ENCODE peak calls at places on chromosomes 3 and 15, in five cellular contexts. M, A, Y, N and P are unnamed samples.

GRCh38 chr3:76442374-76442915 is 597.5 kb upstream of the ROBO2 start:
- DNase-seq in M (peak), A (no peak), Y (no peak), N (no peak), P (no peak)

GRCh38 chr3:126781889-126782491 is 78.0 kb downstream of the CHCHD6 start:
- DNase-seq in M (peak), A (no peak), Y (no peak), N (no peak), P (peak)

GRCh38 chr15:101501703-101502373 is 12.3 kb upstream of the PCSK6 start:
- DNase-seq in M (no peak), A (peak), Y (no peak), N (peak), P (peak)

GRCh38 chr3:130728037-130728436 is 18.6 kb downstream of the PIK3R4 start:
- DNase-seq in M (no peak), A (no peak), Y (no peak), N (no peak), P (no peak)

GRCh38 chr3:52093751-52094525 is 37.6 kb upstream of the DUSP7 start:
- DNase-seq in M (peak), A (no peak), Y (no peak), N (no peak), P (no peak)

GRCh38 chr3:10330319-10330718 is 9.4 kb upstream of the SEC13 start:
- DNase-seq in M (no peak), A (no peak), Y (no peak), N (peak), P (no peak)

GRCh38 chr15:42140383-42141070 is 15.9 kb downstream of the PLA2G4F start:
- DNase-seq in M (no peak), A (no peak), Y (no peak), N (no peak), P (no peak)

GRCh38 chr15:89653578-89653977 is 1.7 kb downstream of the KIF7 start:
- DNase-seq in M (no peak), A (no peak), Y (no peak), N (no peak), P (no peak)

GRCh38 chr3:171850968-171851600 is 7.9 kb downstream of the TMEM212 start:
- DNase-seq in M (no peak), A (no peak), Y (no peak), N (no peak), P (no peak)

GRCh38 chr3:105822171-105823123 is 46.4 kb downstream of the CBLB start:
- DNase-seq in M (no peak), A (no peak), Y (no peak), N (no peak), P (no peak)

GRCh38 chr3:190855151-190855550 is 7.3 kb downstream of the GMNC start:
- DNase-seq in M (no peak), A (no peak), Y (no peak), N (no peak), P (no peak)

GRCh38 chr3:195032955-195033354 is 238.0 kb downstream of the XXYLT1 start:
- DNase-seq in M (no peak), A (no peak), Y (no peak), N (no peak), P (no peak)
- TF ChIP-seq RFX5 in M (no peak), A (no peak), Y (no peak), N (no peak), P (no peak)

GRCh38 chr15:80596521-80596976 is 98.6 kb upstream of the ABHD17C start:
- DNase-seq in M (peak), A (peak), Y (no peak), N (no peak), P (no peak)
- TF ChIP-seq RCOR1 in M (no peak), A (no peak), Y (no peak), N (no peak), P (no peak)

DNA sequence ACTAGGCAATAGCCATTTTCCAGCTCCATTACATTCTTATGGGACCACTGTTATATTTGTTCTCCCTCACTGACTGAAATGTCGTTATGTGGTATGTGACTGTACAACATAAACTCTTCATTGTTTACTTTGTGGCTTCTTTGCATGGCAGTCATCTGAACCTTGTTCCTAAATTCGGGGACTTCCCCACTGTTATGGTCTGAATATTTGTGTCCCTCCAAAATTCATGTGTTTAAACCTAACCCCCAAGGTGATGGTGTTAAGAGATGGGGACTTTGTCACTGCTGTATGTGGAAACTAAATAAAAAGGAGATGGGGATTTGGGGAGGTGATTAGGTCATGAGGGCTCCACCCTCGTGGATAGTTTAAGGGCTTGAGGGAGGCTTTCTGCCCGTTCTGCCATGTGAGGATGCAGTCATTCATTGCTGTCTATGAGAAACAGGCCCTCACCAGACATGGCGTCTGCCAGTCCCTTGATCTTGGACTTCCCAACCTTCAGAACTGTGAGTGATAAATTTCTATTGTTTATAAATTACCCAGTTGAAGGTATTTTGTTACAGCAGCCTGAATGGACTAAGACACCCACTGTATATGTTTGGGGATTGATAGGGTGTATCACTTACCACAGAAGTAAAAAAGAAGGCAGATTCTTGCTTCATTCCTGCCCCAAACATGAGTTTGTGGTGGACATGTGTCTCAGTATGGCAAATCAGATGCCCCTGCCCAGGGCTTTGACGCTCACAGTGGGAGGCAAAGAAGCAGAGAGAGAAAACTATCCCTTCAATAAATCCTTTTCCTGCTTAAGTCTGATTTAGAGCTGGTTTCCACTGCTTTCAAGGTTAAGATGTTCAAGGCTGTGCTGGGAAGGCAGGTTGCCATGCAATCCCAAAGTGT is 138.0 kb upstream of the UBE2E1 start:
- DNase-seq in M (peak), A (no peak), Y (no peak), N (no peak), P (no peak)
- TF ChIP-seq RFX5 in M (no peak), A (no peak), Y (no peak), N (no peak), P (no peak)

DNA sequence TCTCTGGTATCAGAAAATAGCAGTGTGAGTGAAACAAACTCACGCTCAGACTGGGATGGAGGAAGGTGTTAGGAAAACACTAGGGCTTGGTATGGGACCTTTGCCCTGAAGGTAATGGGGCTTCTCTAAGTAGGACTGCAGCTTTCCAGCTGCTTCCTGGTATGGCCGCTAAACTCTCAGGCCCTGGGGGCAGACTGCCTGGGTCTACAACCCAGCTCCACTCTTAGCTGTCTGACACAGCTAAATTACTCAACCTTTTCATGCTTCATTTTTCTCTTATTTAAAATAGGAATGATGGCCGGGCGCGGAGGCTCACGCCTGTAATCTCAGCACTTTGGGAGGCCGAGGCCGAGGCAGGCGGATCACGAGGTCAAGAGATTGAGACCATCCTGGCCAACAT is 5.2 kb upstream of the YEATS2 start:
- DNase-seq in M (no peak), A (no peak), Y (no peak), N (no peak), P (no peak)
- TF ChIP-seq RCOR1 in M (no peak), A (no peak), Y (no peak), N (no peak), P (no peak)

DNA sequence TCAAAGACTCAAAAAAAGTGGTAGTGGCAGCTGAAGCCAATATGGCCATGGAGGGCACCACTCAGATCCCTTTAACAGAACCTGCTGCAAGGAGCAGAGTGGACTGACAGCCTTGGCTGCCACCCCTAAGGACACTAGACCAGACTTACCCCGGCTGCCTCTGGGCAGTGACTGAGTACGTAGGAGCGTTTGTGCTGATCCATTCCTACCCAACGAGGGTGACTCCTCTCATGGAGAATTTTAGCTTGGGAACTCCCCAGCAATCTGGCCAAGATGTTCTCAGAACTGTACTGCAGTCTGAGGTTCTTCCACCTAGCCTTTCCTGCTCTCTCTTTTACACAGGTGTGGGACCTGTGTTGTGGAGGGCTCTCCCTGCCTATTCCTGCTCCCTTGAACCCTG is 22.1 kb downstream of the CLEC3B start:
- DNase-seq in M (peak), A (no peak), Y (no peak), N (no peak), P (no peak)
- TF ChIP-seq RFX5 in M (no peak), A (no peak), Y (no peak), N (no peak), P (no peak)

GRCh38 chr3:12041476-12041875 is 37.3 kb downstream of the SYN2 start:
- DNase-seq in M (no peak), A (no peak), Y (no peak), N (no peak), P (no peak)

GRCh38 chr3:12049675-12050074 is 45.5 kb downstream of the SYN2 start:
- DNase-seq in M (peak), A (no peak), Y (no peak), N (no peak), P (no peak)

GRCh38 chr3:12044860-12045259 is 40.7 kb downstream of the SYN2 start:
- DNase-seq in M (no peak), A (no peak), Y (no peak), N (no peak), P (peak)

GRCh38 chr3:12042638-12043037 is 38.5 kb downstream of the SYN2 start:
- DNase-seq in M (no peak), A (no peak), Y (no peak), N (no peak), P (no peak)

DNA sequence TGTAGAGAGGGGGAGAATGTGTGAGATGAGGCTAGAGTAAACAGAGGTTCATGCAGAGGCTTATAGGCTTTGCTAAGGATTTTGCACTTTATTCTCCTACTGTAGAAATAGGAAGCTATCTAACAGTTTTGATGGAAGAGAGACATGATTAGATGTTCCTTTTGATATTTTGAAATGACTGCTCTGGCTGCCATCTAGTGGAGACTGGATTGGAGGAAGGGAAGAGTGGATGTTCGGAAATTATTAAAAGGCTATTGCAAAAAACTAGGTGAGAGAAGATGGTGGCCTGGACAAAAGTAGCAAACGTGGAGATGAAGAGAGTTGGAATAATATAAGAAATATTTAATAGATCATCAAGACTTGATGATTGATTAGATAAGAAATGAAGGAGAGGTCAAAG is 42.2 kb downstream of the SYN2 start:
- DNase-seq in M (no peak), A (peak), Y (no peak), N (no peak), P (peak)
- TF ChIP-seq RCOR1 in M (no peak), A (no peak), Y (no peak), N (no peak), P (no peak)

GRCh38 chr3:2807514-2807913 is 302.7 kb downstream of the IL5RA start:
- DNase-seq in M (no peak), A (no peak), Y (no peak), N (no peak), P (no peak)

GRCh38 chr3:2802429-2802828 is 307.7 kb downstream of the IL5RA start:
- DNase-seq in M (no peak), A (no peak), Y (peak), N (no peak), P (no peak)
- TF ChIP-seq RFX5 in M (no peak), A (no peak), Y (no peak), N (no peak), P (no peak)

GRCh38 chr3:39350714-39351113 is 21.2 kb downstream of the CCR8 start:
- DNase-seq in M (no peak), A (no peak), Y (no peak), N (no peak), P (no peak)
- TF ChIP-seq RCOR1 in M (no peak), A (no peak), Y (no peak), N (no peak), P (no peak)

DNA sequence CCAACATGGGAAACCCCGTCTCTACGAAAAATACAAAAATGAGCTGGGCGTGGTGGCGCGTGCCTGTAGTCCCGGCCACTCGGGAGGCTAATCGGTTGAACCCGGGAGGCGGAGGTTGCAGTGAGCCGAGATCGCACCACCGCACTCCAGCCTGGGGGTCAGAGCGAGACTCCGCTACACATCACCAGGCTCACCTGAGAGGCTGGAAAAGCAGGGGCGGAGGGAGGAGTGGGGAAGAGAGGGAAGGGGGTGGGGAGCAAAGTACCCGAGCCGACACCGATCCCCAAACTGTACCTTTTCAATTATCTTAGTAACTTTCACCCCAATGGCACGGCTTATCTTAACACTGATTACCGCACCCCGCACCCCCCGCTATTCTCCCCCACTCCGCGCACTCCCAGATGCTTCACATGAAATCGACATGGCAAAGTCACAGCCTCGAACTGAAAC is 46.4 kb upstream of the SYNM start:
- DNase-seq in M (no peak), A (peak), Y (no peak), N (no peak), P (no peak)
- TF ChIP-seq RFX5 in M (no peak), A (no peak), Y (no peak), N (no peak), P (no peak)